ENCODE peak calls at places on chromosomes 6 and 20, in four cellular contexts. R, K, G and H are unnamed samples.

GRCh38 chr6:139863356-139863755 is 488.9 kb upstream of the CITED2 start:
- DNase-seq in K (no peak), G (peak), R (no peak), H (no peak)

GRCh38 chr20:50224553-50225255 is 34.1 kb downstream of the CEBPB start:
- DNase-seq in R (peak), K (no peak), G (peak), H (no peak)

GRCh38 chr6:36793296-36793912 is 45.8 kb downstream of the CPNE5 start:
- DNase-seq in G (no peak), K (no peak), R (no peak), H (no peak)

GRCh38 chr6:152575621-152576150 is 61.5 kb downstream of the SYNE1 start:
- DNase-seq in R (no peak), K (peak), G (peak), H (no peak)

GRCh38 chr6:63923139-63923739 is 287.6 kb downstream of the PHF3 start:
- DNase-seq in G (peak), K (no peak), R (no peak), H (peak)

GRCh38 chr20:23366384-23366783 is 4.4 kb downstream of the GZF1 start:
- DNase-seq in R (no peak), K (no peak), G (no peak), H (no peak)

GRCh38 chr6:129189266-129189665 is 306.3 kb downstream of the LAMA2 start:
- DNase-seq in R (no peak), G (no peak), K (no peak), H (no peak)

GRCh38 chr20:58623579-58624473 is 27.3 kb upstream of the STX16 start:
- DNase-seq in R (peak), G (peak), K (no peak), H (no peak)

GRCh38 chr6:128655978-128656498 is 135.6 kb upstream of the PTPRK start:
- DNase-seq in R (no peak), G (peak), K (no peak), H (no peak)

GRCh38 chr6:45654673-45655072 is 276.9 kb upstream of the SUPT3H start:
- DNase-seq in G (peak), K (no peak), R (no peak), H (no peak)

GRCh38 chr6:128463942-128464341 is 56.5 kb downstream of the PTPRK start:
- DNase-seq in G (peak), R (no peak), K (no peak), H (no peak)

GRCh38 chr6:13404115-13404891 is 76.0 kb upstream of the TBC1D7 start:
- DNase-seq in K (no peak), R (no peak), G (peak), H (no peak)

GRCh38 chr6:137044366-137045220 is at the start of gene IL20RA:
- DNase-seq in K (no peak), R (peak), G (peak), H (peak)

GRCh38 chr6:7146079-7146828 is 38.5 kb downstream of the RREB1 start:
- DNase-seq in R (peak), G (peak), K (no peak), H (no peak)

GRCh38 chr20:15977026-15977425 is 596.2 kb downstream of the KIF16B start:
- DNase-seq in K (no peak), G (no peak), R (no peak), H (no peak)

GRCh38 chr20:7993703-7994102 is 25.9 kb downstream of the TMX4 start:
- DNase-seq in K (no peak), R (no peak), G (no peak), H (no peak)

GRCh38 chr6:53582963-53583362 is 38.1 kb upstream of the GCLC start:
- DNase-seq in K (no peak), G (peak), R (no peak), H (no peak)